ENCODE peak calls at places on chromosomes 13 and 19, in five cellular contexts. E, K, U, W and P are unnamed samples.

GRCh38 chr19:9801976-9802375 is 16.9 kb downstream of the FBXL12 start:
- DNase-seq in E (no peak), K (no peak), U (no peak), W (no peak), P (no peak)

GRCh38 chr13:50366488-50367174 is 351.4 kb downstream of the KCNRG start:
- DNase-seq in E (no peak), K (no peak), U (no peak), W (no peak), P (no peak)

GRCh38 chr13:51065372-51066090 is 45.5 kb downstream of the C13orf42 start:
- DNase-seq in E (no peak), K (no peak), U (no peak), W (no peak), P (no peak)

GRCh38 chr19:41701401-41702075 is 6.9 kb upstream of the CEACAM5 start:
- DNase-seq in E (no peak), K (no peak), U (no peak), W (no peak), P (peak)

GRCh38 chr19:35856546-35857149 is at the start of gene KIRREL2:
- DNase-seq in E (no peak), K (no peak), U (no peak), W (no peak), P (no peak)

GRCh38 chr19:49339364-49340068 is 4.3 kb downstream of the CD37 start:
- DNase-seq in E (peak), K (peak), U (peak), W (peak), P (no peak)

GRCh38 chr13:110616103-110617101 is 1.1 kb downstream of the NAXD start:
- DNase-seq in E (peak), K (no peak), U (no peak), W (peak), P (peak)

GRCh38 chr19:18416778-18417249 is 2.4 kb upstream of the SSBP4 start:
- DNase-seq in E (peak), K (no peak), U (peak), W (peak), P (peak)

GRCh38 chr13:70723732-70724131 is 615.5 kb upstream of the KLHL1 start:
- DNase-seq in E (no peak), K (no peak), U (no peak), W (peak), P (no peak)

GRCh38 chr19:45558399-45558878 is 26.2 kb downstream of the OPA3 start:
- DNase-seq in E (no peak), K (no peak), U (peak), W (peak), P (peak)

GRCh38 chr13:86725105-86725504 is 925.9 kb upstream of the SLITRK6 start:
- DNase-seq in E (no peak), K (no peak), U (no peak), W (no peak), P (no peak)

GRCh38 chr13:42986176-42986574 is 5.9 kb downstream of the EPSTI1 start:
- DNase-seq in E (no peak), K (no peak), U (no peak), W (no peak), P (no peak)

DNA sequence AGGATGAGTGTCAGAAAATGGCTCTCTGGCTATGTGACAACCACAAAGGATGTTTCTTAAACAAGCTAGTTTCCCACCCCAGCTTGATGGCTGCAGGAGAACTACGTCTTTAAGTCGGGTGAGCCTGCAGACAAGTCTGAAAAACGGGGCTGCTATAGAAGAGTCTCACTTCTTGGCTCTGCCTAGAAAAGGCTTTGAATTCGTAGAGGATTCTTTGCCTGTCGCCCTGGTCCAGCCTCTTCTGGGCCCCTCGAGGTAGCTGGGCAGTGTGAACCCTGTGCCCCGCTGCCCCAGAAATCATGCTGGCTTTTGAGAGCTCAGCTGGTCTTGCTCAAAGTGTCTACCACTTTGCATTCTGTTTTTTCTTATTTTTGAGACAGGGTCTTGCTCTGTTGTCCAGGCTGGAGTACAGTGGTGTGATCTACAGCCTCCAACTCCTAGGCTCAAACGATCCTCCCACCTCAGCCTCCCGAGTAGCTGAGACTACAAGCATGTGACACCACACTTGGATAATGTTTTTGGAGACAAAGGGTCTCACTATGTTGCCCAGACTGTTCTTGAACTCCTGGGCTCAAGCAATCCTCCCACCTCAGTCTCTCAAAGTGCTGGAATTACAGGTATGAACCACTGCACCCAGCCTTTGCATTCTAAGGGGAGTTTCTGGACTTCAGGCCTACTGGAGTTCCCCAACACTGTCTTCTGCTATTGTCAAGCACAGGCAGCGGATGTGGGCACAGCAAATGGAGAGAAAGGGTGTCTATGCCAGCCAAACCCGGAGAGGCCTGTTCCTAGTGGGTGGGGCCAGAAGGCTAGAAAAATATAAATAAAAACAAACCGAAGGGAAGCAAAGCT is 6.5 kb downstream of the CEBPA start:
- DNase-seq in E (no peak), K (no peak), U (peak), W (no peak), P (no peak)
- H3K4me3 ChIP-seq in E (no peak), K (no peak), U (no peak), W (no peak), P (no peak)

GRCh38 chr19:31390721-31391120 is 41.5 kb upstream of the TSHZ3 start:
- DNase-seq in E (no peak), K (no peak), U (no peak), W (no peak), P (no peak)
- H3K4me3 ChIP-seq in E (no peak), K (no peak), U (no peak), W (no peak), P (no peak)

GRCh38 chr19:40056505-40056904 is 474 bp upstream of the ZNF780B start:
- DNase-seq in E (no peak), K (no peak), U (no peak), W (no peak), P (no peak)
- H3K4me3 ChIP-seq in E (peak), K (peak), U (peak), W (peak), P (peak)

GRCh38 chr19:3684817-3685410 is 15.4 kb downstream of the PIP5K1C start:
- DNase-seq in E (no peak), K (no peak), U (no peak), W (no peak), P (no peak)
- H3K4me3 ChIP-seq in E (no peak), K (no peak), U (no peak), W (no peak), P (no peak)

GRCh38 chr19:1455336-1456120 is 5.6 kb downstream of the APC2 start:
- DNase-seq in E (peak), K (no peak), U (no peak), W (peak), P (peak)
- H3K4me3 ChIP-seq in E (no peak), K (no peak), U (no peak), W (no peak), P (peak)

DNA sequence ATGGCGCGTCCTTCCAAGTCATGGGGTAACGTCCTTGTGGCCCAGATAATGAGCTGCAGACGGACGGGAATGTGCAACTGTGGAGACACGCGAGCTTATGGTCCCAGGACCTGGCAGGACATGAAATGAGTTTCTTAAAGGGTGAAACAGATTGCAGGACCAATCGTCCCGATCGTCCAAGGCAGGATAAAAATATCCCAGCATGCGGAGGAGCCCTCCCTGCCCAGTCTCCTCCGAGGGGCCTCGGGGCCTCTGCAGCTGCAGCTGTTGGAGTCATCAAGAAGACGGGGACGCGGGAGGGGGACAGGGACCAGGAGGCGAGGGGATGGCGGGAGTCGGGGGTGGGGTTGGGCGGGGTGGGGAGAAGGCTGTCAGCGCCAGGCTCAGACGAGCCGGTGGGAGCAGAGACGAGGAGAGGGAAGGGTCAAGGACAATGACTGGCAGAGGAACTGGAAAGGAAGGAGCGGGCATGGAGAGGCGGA is 14.4 kb upstream of the GARIN5A start:
- DNase-seq in E (no peak), K (no peak), U (no peak), W (no peak), P (no peak)
- H3K4me3 ChIP-seq in E (no peak), K (no peak), U (no peak), W (no peak), P (no peak)